ENCODE peak calls at places on chromosomes 11 and 22, in ten cellular contexts. O is prostate gland; D is cardiac muscle cell; H is CD8-positive, alpha-beta memory T cell; J is endodermal cell; U is GM06990; R is sigmoid colon; Q is Peyer's patch; E is effector memory CD4-positive, alpha-beta T cell; S is IMR-90. C is an unnamed sample.

GRCh38 chr22:31055322-31056159 is 25.6 kb upstream of the SMTN start:
- DNase-seq in R (peak; percentile 99), Q (peak; percentile 54), J (peak; percentile 77), D (peak; percentile 99), U (no peak), O (peak; percentile 94), S (peak; percentile 99), H (no peak), E (no peak), C (no peak)

GRCh38 chr11:112817376-112817775 is 143.8 kb upstream of the NCAM1 start:
- DNase-seq in H (no peak), Q (no peak), R (no peak), U (no peak), O (no peak), S (no peak), E (no peak), D (no peak), J (peak; percentile 81), C (no peak)

GRCh38 chr11:118997627-118998387 is at the start of gene CENATAC:
- DNase-seq in S (peak; percentile 80), E (peak; percentile 93), H (peak; percentile 94), J (peak; percentile 98), O (peak; percentile 89), U (peak; percentile 93), Q (peak; percentile 96), R (peak; percentile 97), D (peak; percentile 87), C (peak; percentile 87)

GRCh38 chr11:116499396-116500001 is 273.3 kb downstream of the BUD13 start:
- DNase-seq in J (peak; percentile 98), S (peak; percentile 22), H (no peak), E (no peak), D (peak; percentile 72), R (peak; percentile 91), Q (peak; percentile 90), O (peak; percentile 76), U (peak; percentile 18), C (no peak)

GRCh38 chr22:22882033-22882717 is 5.4 kb upstream of the IGLL5 start:
- DNase-seq in E (no peak), U (no peak), Q (no peak), J (peak; percentile 55), D (no peak), H (no peak), O (no peak), S (no peak), R (no peak), C (no peak)

GRCh38 chr11:95897731-95898130 is 26.2 kb downstream of the MTMR2 start:
- DNase-seq in E (no peak), O (no peak), J (no peak), H (no peak), U (no peak), Q (no peak), D (no peak), R (no peak), S (peak; percentile 77), C (no peak)

GRCh38 chr11:104623518-104623917 is 274.7 kb downstream of the CASP12 start:
- DNase-seq in U (no peak), Q (no peak), H (no peak), S (peak; percentile 70), J (no peak), O (no peak), E (no peak), R (no peak), D (peak; percentile 53), C (no peak)

GRCh38 chr22:50326959-50327710 is at the start of gene DENND6B:
- DNase-seq in S (peak; percentile 69), Q (peak; percentile 89), U (peak; percentile 84), E (peak; percentile 48), D (peak; percentile 89), J (peak; percentile 89), R (peak; percentile 88), O (peak; percentile 76), H (peak; percentile 58), C (peak; percentile 69)

GRCh38 chr22:37427711-37428635 is 694 bp upstream of the ELFN2 start:
- DNase-seq in J (peak; percentile 62), O (no peak), U (no peak), E (no peak), R (no peak), S (no peak), Q (no peak), D (no peak), H (no peak), C (no peak)

GRCh38 chr22:37426532-37427127 is 649 bp downstream of the ELFN2 start:
- DNase-seq in Q (no peak), U (no peak), E (no peak), R (no peak), O (no peak), H (no peak), J (no peak), S (no peak), D (no peak), C (no peak)

GRCh38 chr22:37428649-37429586 is 1.6 kb upstream of the ELFN2 start:
- DNase-seq in Q (peak; percentile 70), U (no peak), O (peak; percentile 29), J (peak; percentile 89), E (peak; percentile 17), D (peak; percentile 62), H (peak; percentile 60), S (peak; percentile 43), R (no peak), C (peak; percentile 79)

GRCh38 chr22:37425800-37426531 is 1.3 kb downstream of the ELFN2 start:
- DNase-seq in O (no peak), E (no peak), R (no peak), H (no peak), S (peak; percentile 45), U (no peak), D (no peak), Q (no peak), J (peak; percentile 76), C (no peak)

DNA sequence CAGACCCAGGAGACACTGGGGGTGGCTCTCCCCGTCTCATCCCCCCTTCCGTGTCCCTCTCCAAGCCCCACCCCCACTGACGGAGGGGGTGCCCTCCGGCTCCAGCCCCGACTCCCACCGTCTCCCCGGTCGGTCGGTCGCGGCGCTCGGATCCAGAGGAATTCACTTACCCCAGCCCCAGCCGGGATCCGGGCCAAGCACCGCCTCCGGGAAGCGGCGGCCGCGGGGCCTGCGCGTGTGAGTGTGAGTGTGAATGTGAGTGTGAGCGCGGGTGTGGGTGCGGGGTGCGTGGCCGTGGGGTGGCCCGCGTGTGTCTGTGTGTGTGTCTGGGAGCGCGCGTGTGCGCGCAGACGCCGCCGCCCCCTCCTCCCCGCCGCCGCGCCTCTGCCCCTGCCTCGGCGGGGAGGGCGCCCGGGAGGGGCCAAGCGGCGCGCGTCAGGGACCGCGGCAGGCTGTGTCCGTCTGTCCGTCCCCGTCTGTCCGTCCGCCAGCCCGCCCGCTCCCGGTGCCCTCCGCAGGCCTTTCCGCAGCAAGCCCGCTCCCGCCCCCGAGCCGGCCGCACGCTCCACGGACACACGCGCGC is at the start of gene ELFN2:
- DNase-seq in D (peak; percentile 54), H (no peak), R (no peak), S (peak; percentile 10), J (peak; percentile 72), E (no peak), Q (no peak), U (no peak), O (no peak), C (no peak)
- H3K27me3 ChIP-seq in D (peaks cover 86% of the 10 kb centered on the region), H (peaks cover 30% of the 10 kb centered on the region), R (peaks cover 67% of the 10 kb centered on the region), S (no peaks in the 10 kb centered on the region), J (peaks cover 65% of the 10 kb centered on the region), E (peaks cover 28% of the 10 kb centered on the region), Q (peaks cover 28% of the 10 kb centered on the region), U (peaks cover 6% of the 10 kb centered on the region), O (no peaks in the 10 kb centered on the region), C (peaks cover 17% of the 10 kb centered on the region)

DNA sequence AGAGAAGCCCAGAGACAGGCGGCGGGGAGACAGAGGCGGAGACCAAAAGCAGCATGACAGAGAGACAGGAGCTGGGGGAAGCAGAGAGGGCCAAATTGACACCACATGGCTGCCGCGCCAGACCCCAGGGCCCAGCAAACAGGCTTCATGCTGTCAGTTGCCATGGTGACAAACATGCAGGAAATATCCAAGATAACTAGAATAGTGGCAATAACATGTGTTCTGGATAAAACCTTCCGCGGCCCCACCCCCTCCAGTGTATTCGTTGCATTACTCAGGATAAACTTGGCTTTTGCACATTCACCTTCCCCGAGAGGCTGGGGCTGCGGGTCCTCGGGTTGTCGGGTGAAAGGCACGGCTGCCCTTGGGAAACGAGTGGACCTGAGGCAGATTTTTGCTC is 49.9 kb upstream of the CDON start:
- DNase-seq in H (no peak), S (no peak), U (no peak), D (peak; percentile 85), J (peak; percentile 49), R (peak; percentile 73), Q (no peak), O (no peak), E (no peak), C (no peak)
- H3K4me3 ChIP-seq in H (no peak overlapping the region), S (no peak overlapping the region), U (no peak overlapping the region), D (no peak overlapping the region), J (no peak overlapping the region), R (no peak overlapping the region), Q (no peak overlapping the region), O (no peak overlapping the region), E (no peak overlapping the region), C (no peak overlapping the region)

GRCh38 chr11:1231396-1232327 is 8.8 kb downstream of the MUC5B start:
- DNase-seq in Q (peak; percentile 46), U (no peak), E (no peak), S (no peak), O (no peak), R (peak; percentile 55), D (no peak), H (no peak), J (peak; percentile 39), C (no peak)
- H3K27me3 ChIP-seq in Q (no peaks in the 10 kb centered on the region), U (no peaks in the 10 kb centered on the region), E (no peaks in the 10 kb centered on the region), S (no peaks in the 10 kb centered on the region), O (peaks cover 15% of the 10 kb centered on the region), R (peaks cover 28% of the 10 kb centered on the region), D (no peaks in the 10 kb centered on the region), H (no peaks in the 10 kb centered on the region), J (no peaks in the 10 kb centered on the region), C (no peaks in the 10 kb centered on the region)

GRCh38 chr11:59425131-59425530 is 1.1 kb downstream of the OR5A2 start:
- DNase-seq in J (no peak), S (no peak), E (no peak), U (no peak), Q (no peak), R (no peak), O (no peak), D (no peak), H (no peak), C (no peak)

GRCh38 chr11:59429924-59430516 is 3.8 kb upstream of the OR5A2 start:
- DNase-seq in O (no peak), J (peak; percentile 71), H (peak; percentile 56), S (peak; percentile 45), Q (no peak), R (no peak), U (peak; percentile 3), D (peak; percentile 59), E (no peak), C (no peak)

GRCh38 chr11:59423835-59424234 is 2.4 kb downstream of the OR5A2 start:
- DNase-seq in H (no peak), U (no peak), D (no peak), O (no peak), J (no peak), Q (no peak), R (no peak), S (no peak), E (no peak), C (no peak)

GRCh38 chr11:59427068-59427382 is 812 bp upstream of the OR5A2 start:
- DNase-seq in O (no peak), Q (no peak), U (no peak), D (no peak), H (no peak), R (no peak), J (no peak), E (no peak), S (no peak), C (no peak)

DNA sequence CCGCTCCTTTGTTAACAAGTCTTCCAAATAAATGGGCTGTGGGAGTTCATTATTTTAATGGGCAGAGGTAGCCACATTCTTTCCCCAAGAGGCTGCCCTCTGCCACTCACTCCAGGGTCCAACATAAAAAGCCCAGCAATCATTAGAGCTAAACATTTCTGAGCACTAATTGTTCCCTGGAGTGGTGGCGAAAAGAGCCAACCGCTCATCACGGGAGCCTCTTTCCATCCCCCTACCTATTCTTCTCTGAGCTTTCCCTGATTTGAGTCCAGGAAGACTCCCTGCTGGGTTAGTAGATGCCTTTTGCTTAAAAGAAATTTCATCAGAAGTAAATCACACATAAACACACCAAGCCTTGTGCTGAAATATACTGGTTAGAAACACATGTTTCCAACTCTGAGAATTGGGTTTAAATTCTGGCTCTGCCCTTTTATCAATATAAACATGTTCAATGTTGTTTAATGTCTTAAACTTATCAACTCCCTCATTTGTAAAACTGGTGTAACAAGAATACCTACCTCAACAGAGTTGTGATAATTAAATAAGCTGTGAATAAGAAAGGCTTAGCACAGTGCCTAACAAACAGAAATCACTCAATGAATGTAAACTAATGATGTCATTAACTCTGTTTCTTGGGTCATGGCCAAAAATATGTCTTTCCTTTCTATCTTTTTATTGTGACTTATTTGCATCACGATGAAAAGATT is at the start of gene OR5A2:
- DNase-seq in O (no peak), R (no peak), Q (no peak), D (no peak), U (no peak), S (no peak), H (no peak), E (no peak), J (peak; percentile 74), C (no peak)
- H3K4me3 ChIP-seq in O (no peak within 1 kb of the TSS), R (no peak within 1 kb of the TSS), Q (no peak within 1 kb of the TSS), D (no peak within 1 kb of the TSS), U (no peak within 1 kb of the TSS), S (no peak within 1 kb of the TSS), H (no peak within 1 kb of the TSS), E (no peak within 1 kb of the TSS), J (peak within 1 kb of the TSS; percentile 13), C (no peak within 1 kb of the TSS)